ENCODE peak calls at places on chromosomes 11 and 22, in five cellular contexts. S is Peyer's patch; F is activated CD4-positive, CD25-positive, alpha-beta regulatory T cell; V is SK-N-MC; X is DMS 273 treated with DMSO at 0.1 percent for 48 hours. U is an unnamed sample.

GRCh38 chr11:47051217-47051616 is 114.7 kb downstream of the CSTPP1 start:
- DNase-seq in S (no peak), F (no peak), V (no peak), X (no peak), U (no peak)

GRCh38 chr11:116962108-116962507 is 124.7 kb upstream of the APOA1 start:
- DNase-seq in S (no peak), F (no peak), V (no peak), X (no peak), U (no peak)

GRCh38 chr11:128453444-128454336 is 133.7 kb downstream of the ETS1 start:
- DNase-seq in S (peak; percentile 61), F (no peak), V (no peak), X (no peak), U (peak; percentile 62)

GRCh38 chr11:70901951-70902521 is 350.3 kb downstream of the SHANK2 start:
- DNase-seq in S (peak; percentile 40), F (no peak), V (no peak), X (no peak), U (no peak)

GRCh38 chr22:36933629-36934028 is 20.2 kb downstream of the CSF2RB start:
- DNase-seq in S (peak; percentile 46), F (no peak), V (no peak), X (no peak), U (no peak)

GRCh38 chr11:22634897-22635629 is 9.4 kb upstream of the FANCF start:
- DNase-seq in S (peak; percentile 66), F (no peak), V (no peak), X (peak; percentile 45), U (no peak)

GRCh38 chr11:116687458-116688201 is 85.2 kb downstream of the BUD13 start:
- DNase-seq in S (no peak), F (no peak), V (no peak), X (peak; percentile 40), U (no peak)

GRCh38 chr11:44767421-44767820 is 40.7 kb downstream of the TSPAN18 start:
- DNase-seq in S (no peak), F (no peak), V (no peak), X (no peak), U (no peak)

GRCh38 chr11:10858505-10859360 is 880 bp upstream of the ZBED5 start:
- DNase-seq in S (peak; percentile 82), F (no peak), V (no peak), X (no peak), U (peak; percentile 70)

GRCh38 chr11:124327775-124328174 is 7.8 kb upstream of the OR8D2 start:
- DNase-seq in S (no peak), F (no peak), V (no peak), X (no peak), U (no peak)

GRCh38 chr11:127470485-127470884 is 469.9 kb upstream of the KIRREL3 start:
- DNase-seq in S (no peak), F (no peak), V (no peak), X (no peak), U (peak; percentile 8)

GRCh38 chr11:118304227-118304808 is at the start of gene CD3E:
- DNase-seq in S (no peak), F (peak; percentile 28), V (no peak), X (no peak), U (peak; percentile 26)

GRCh38 chr11:65498042-65498726 is 661 bp upstream of the MALAT1 start:
- DNase-seq in S (peak; percentile 80), F (no peak), V (no peak), X (no peak), U (peak; percentile 64)

GRCh38 chr11:16809901-16810668 is 71.6 kb downstream of the C11orf58 start:
- DNase-seq in S (no peak), F (no peak), V (no peak), X (no peak), U (no peak)

GRCh38 chr22:30340911-30341685 is 14.4 kb upstream of the TBC1D10A start:
- DNase-seq in S (no peak), F (no peak), V (no peak), X (no peak), U (no peak)

GRCh38 chr22:50030315-50031188 is 18.0 kb upstream of the IL17REL start:
- DNase-seq in S (peak; percentile 84), F (peak; percentile 69), V (no peak), X (peak; percentile 7), U (peak; percentile 77)

GRCh38 chr11:18151581-18151980 is 19.2 kb downstream of the MRGPRX3 start:
- DNase-seq in S (no peak), F (no peak), V (no peak), X (no peak), U (no peak)

GRCh38 chr22:18104566-18104965 is 6.0 kb upstream of the TUBA8 start:
- DNase-seq in S (no peak), F (no peak), V (no peak), X (no peak), U (no peak)

GRCh38 chr11:119448380-119448779 is 25.4 kb upstream of the THY1 start:
- DNase-seq in S (no peak), F (no peak), V (no peak), X (no peak), U (no peak)

GRCh38 chr11:126596474-126596873 is 241.0 kb downstream of the ST3GAL4 start:
- DNase-seq in S (no peak), F (no peak), V (no peak), X (no peak), U (no peak)

GRCh38 chr11:133576351-133576750 is 44.0 kb upstream of the OPCML start:
- DNase-seq in S (no peak), F (no peak), V (no peak), X (no peak), U (no peak)

GRCh38 chr22:36467042-36467810 is 14.2 kb downstream of the TXN2 start:
- DNase-seq in S (no peak), F (no peak), V (no peak), X (no peak), U (no peak)

GRCh38 chr22:39439170-39439569 is 17.6 kb upstream of the MGAT3 start:
- DNase-seq in S (no peak), F (no peak), V (no peak), X (no peak), U (no peak)

U was measured in transverse colon.